ENCODE peak calls at places on chromosomes 5 and 9, in seven cellular contexts. M is upper lobe of right lung; R is right cardiac atrium; U is CD4-positive, CD25-positive, alpha-beta regulatory T cell; E is OCI-LY7; X is H1; Z is IMR-90. F is an unnamed sample.

GRCh38 chr9:16727452-16728127 is 142.9 kb downstream of the BNC2 start:
- DNase-seq in Z (peak), X (no peak), E (no peak), U (no peak), R (no peak), M (no peak), F (no peak)

GRCh38 chr9:124783830-124784229 is 6.9 kb downstream of the OLFML2A start:
- DNase-seq in M (no peak), E (no peak), R (no peak), Z (no peak), U (no peak), X (no peak), F (no peak)

GRCh38 chr5:179151521-179152118 is 91.4 kb downstream of the ZNF354C start:
- DNase-seq in M (no peak), E (no peak), R (no peak), Z (no peak), U (no peak), X (no peak), F (no peak)

GRCh38 chr5:154801083-154801482 is 45.9 kb downstream of the LARP1 start:
- DNase-seq in E (no peak), X (no peak), U (no peak), Z (peak), R (no peak), M (no peak), F (no peak)

GRCh38 chr9:79403495-79403894 is 168.3 kb upstream of the TLE4 start:
- DNase-seq in E (no peak), X (no peak), U (no peak), R (no peak), Z (no peak), M (no peak), F (no peak)

GRCh38 chr5:36482812-36483211 is 123.6 kb upstream of the SLC1A3 start:
- DNase-seq in Z (no peak), X (no peak), U (no peak), E (no peak), R (no peak), M (no peak), F (no peak)

GRCh38 chr9:38067611-38067891 is 1.5 kb downstream of the SHB start:
- DNase-seq in X (no peak), Z (no peak), M (peak), E (no peak), U (no peak), R (no peak), F (no peak)

GRCh38 chr9:89764217-89764616 is 159.4 kb downstream of the GADD45G start:
- DNase-seq in X (no peak), U (no peak), Z (no peak), R (no peak), E (no peak), M (no peak), F (no peak)

GRCh38 chr5:2140501-2140900 is 257.8 kb upstream of the IRX4 start:
- DNase-seq in U (no peak), X (no peak), R (no peak), M (no peak), E (no peak), Z (no peak), F (peak)

GRCh38 chr5:139698461-139699146 is 50.5 kb downstream of the CXXC5 start:
- DNase-seq in R (peak), X (no peak), Z (peak), U (no peak), E (peak), M (peak), F (peak)

GRCh38 chr9:70880523-70880922 is 240.9 kb downstream of the TRPM3 start:
- DNase-seq in X (no peak), E (no peak), U (no peak), R (no peak), Z (no peak), M (no peak), F (no peak)

GRCh38 chr9:17236147-17236546 is 101.3 kb downstream of the CNTLN start:
- DNase-seq in R (no peak), X (no peak), M (no peak), E (no peak), Z (no peak), U (no peak), F (no peak)

GRCh38 chr9:88759374-88759773 is 224.4 kb downstream of the NXNL2 start:
- DNase-seq in X (no peak), M (no peak), R (no peak), Z (no peak), U (no peak), E (no peak), F (no peak)

GRCh38 chr5:39224196-39224754 is 4.9 kb upstream of the FYB1 start:
- DNase-seq in M (no peak), X (no peak), E (no peak), Z (peak), U (no peak), R (peak), F (no peak)

GRCh38 chr5:41695920-41696582 is 174.2 kb downstream of the OXCT1 start:
- DNase-seq in X (no peak), U (no peak), E (peak), Z (no peak), R (no peak), M (no peak), F (no peak)

GRCh38 chr9:115295749-115296148 is 177.8 kb upstream of the TNC start:
- DNase-seq in M (no peak), Z (no peak), E (no peak), U (no peak), X (no peak), R (no peak), F (no peak)

GRCh38 chr9:115296831-115297565 is 179.0 kb upstream of the TNC start:
- DNase-seq in Z (no peak), E (no peak), R (no peak), X (no peak), M (no peak), U (no peak), F (no peak)

GRCh38 chr9:115289757-115290208 is 171.8 kb upstream of the TNC start:
- DNase-seq in R (no peak), M (no peak), E (no peak), Z (peak), X (no peak), U (no peak), F (no peak)

GRCh38 chr9:115292584-115293271 is 174.8 kb upstream of the TNC start:
- DNase-seq in E (no peak), Z (peak), U (no peak), X (no peak), R (peak), M (no peak), F (no peak)

GRCh38 chr9:115291841-115292240 is 173.9 kb upstream of the TNC start:
- DNase-seq in M (peak), U (no peak), X (no peak), E (no peak), Z (peak), R (no peak), F (no peak)
- H3K27ac ChIP-seq in M (no peak), U (no peak), X (no peak), E (no peak), Z (no peak), R (no peak), F (no peak)

GRCh38 chr5:141559481-141559880 is 59.3 kb downstream of the DIAPH1 start:
- DNase-seq in X (no peak), Z (peak), U (no peak), M (no peak), R (no peak), E (no peak), F (no peak)
- H3K4me3 ChIP-seq in X (no peak), Z (no peak), U (no peak), M (no peak), R (no peak), E (no peak), F (no peak)

GRCh38 chr5:169695025-169695625 is 58.0 kb downstream of the DOCK2 start:
- DNase-seq in E (no peak), R (no peak), X (no peak), Z (peak), M (no peak), U (no peak), F (no peak)

GRCh38 chr5:169697518-169697890 is 60.4 kb downstream of the DOCK2 start:
- DNase-seq in M (no peak), U (no peak), X (no peak), Z (no peak), E (no peak), R (no peak), F (no peak)

GRCh38 chr5:169697976-169698375 is 60.9 kb downstream of the DOCK2 start:
- DNase-seq in X (no peak), E (no peak), M (no peak), R (no peak), Z (no peak), U (no peak), F (no peak)

GRCh38 chr5:169695919-169696490 is 58.9 kb downstream of the DOCK2 start:
- DNase-seq in Z (peak), M (no peak), X (no peak), U (no peak), R (no peak), E (no peak), F (no peak)

DNA sequence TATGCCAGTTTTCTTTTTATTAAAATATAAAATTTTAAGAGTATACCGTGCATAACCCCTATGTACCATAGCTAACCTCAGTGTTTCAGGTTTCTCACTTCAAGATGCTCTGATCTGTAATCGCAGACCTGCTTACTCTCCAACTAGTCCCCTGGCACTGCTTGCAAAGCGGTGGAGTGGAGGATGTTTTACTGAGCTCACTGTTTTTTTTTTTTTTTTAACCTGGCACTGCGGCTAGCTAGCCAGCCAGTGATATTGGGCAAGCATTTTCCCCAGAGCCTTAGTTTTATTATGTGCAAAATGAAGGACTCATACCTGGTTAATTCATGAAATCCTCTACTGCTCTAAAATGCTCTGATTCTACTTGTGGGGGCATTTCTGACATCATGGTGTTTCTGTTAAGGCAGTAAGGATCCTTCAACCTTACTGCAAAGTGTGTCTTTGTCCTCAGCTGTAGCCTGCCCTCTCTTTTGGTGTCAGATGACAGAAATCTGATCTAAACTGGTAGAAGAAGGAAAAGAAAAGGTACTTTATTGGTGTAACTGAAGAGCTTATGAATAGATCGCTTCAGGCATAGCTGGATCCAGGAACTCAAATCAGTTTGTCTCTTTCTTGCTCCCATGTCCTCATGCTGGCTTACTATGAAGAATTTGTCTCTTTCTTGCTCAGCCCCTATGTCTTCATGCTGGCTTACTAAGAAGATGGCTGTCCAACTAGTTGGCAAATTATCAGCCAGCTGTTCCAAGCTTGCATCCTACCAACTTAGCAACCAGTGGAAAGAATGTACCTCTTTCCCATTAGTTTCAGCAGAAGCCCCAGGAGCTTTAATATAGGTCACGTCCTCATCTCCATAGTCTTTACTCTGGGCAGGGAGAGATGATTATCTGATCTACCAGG is 59.8 kb downstream of the DOCK2 start:
- DNase-seq in M (no peak), Z (peak), R (no peak), X (no peak), U (no peak), E (no peak), F (no peak)
- H3K27ac ChIP-seq in M (no peak), Z (peak), R (no peak), X (no peak), U (no peak), E (no peak), F (no peak)

GRCh38 chr5:157730900-157731271 is 334 bp upstream of the THG1L start:
- DNase-seq in R (no peak), U (no peak), X (no peak), M (no peak), Z (no peak), E (no peak), F (no peak)
- H3K4me3 ChIP-seq in R (peak), U (peak), X (peak), M (peak), Z (peak), E (peak), F (peak)

DNA sequence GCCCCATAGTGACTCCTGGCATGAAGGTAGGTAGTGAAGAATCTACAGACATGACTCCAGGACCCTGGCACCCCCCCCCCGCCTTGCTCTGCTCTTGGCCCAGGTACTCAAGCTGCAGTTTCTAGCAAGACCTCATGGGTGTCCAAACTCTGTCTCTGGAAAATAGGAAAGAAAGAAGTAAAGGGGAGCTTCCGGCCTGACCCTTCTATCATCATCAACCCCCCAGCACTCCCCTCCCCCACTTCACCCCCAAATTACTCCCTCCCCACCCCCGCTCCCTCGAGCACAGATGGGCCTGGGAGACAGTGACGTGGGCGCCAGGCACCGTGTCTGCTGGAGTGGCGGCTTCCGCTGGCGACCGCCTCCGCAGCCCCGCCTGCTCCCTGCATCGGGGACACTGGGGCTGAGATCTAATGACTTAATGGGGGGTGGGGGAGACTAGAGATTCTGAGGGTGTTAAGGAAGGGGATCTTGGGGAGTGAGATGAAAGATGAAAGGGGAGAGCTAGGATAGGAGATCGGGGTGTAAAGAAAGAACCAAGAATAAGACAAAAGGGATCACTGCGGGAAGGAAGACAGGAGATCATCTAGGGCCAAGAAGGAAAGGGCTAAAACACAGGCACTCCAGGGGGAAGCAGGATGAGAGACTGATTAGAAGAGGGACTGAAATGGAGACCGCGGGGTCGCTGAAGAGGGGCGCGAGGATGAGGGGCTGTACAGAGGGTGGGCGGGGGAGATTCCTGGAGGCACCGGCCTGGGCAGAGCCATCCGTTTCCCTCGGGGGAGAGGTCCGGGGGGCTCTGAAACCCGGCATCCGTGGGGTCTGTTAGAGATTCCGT is 1.1 kb upstream of the DNAJB5 start:
- DNase-seq in X (no peak), Z (no peak), M (no peak), E (no peak), R (peak), U (peak), F (peak)
- H3K27ac ChIP-seq in X (peak), Z (peak), M (peak), E (peak), R (peak), U (peak), F (peak)

GRCh38 chr9:127728808-127729207 is 6.3 kb downstream of the TOR2A start:
- DNase-seq in E (no peak), Z (no peak), M (no peak), R (no peak), X (no peak), U (no peak), F (no peak)

GRCh38 chr9:127731938-127732337 is 3.2 kb downstream of the TOR2A start:
- DNase-seq in X (no peak), M (no peak), Z (no peak), R (peak), U (no peak), E (no peak), F (no peak)

GRCh38 chr9:127730799-127731410 is 4.2 kb downstream of the TOR2A start:
- DNase-seq in E (no peak), R (peak), M (no peak), U (no peak), Z (no peak), X (no peak), F (no peak)

GRCh38 chr9:127730262-127730661 is 4.8 kb downstream of the TOR2A start:
- DNase-seq in X (no peak), Z (no peak), E (no peak), M (no peak), U (no peak), R (peak), F (no peak)

GRCh38 chr9:127729522-127730256 is 5.4 kb downstream of the TOR2A start:
- DNase-seq in M (no peak), E (no peak), U (no peak), X (no peak), Z (no peak), R (peak), F (no peak)
- H3K4me3 ChIP-seq in M (no peak), E (no peak), U (no peak), X (no peak), Z (no peak), R (no peak), F (no peak)

F was measured in coronary artery.